ENCODE peak calls at places on chromosomes 6 and 20, in five cellular contexts. I is HL-60, N is HCT116, A is GM23338, J is stomach. Q is an unnamed sample.

GRCh38 chr6:48747040-48747439 is 636.0 kb upstream of the PTCHD4 start:
- DNase-seq in N (no peak), I (no peak), J (no peak), A (no peak), Q (no peak)

GRCh38 chr6:75205776-75206334 is at the start of gene COL12A1:
- DNase-seq in J (peak), I (no peak), N (peak), A (peak), Q (peak)

GRCh38 chr6:4794140-4794707 is 18.0 kb downstream of the CDYL start:
- DNase-seq in J (peak), A (peak), N (no peak), I (no peak), Q (peak)

GRCh38 chr20:3420211-3420707 is 12.8 kb upstream of the DNAAF9 start:
- DNase-seq in J (no peak), N (no peak), A (no peak), I (peak), Q (peak)

GRCh38 chr20:21240394-21240793 is 62.7 kb upstream of the XRN2 start:
- DNase-seq in A (peak), N (no peak), J (no peak), I (no peak), Q (no peak)

GRCh38 chr6:125053809-125054208 is 91.6 kb downstream of the RNF217 start:
- DNase-seq in A (no peak), J (no peak), I (no peak), N (no peak), Q (no peak)

GRCh38 chr6:111478749-111479148 is 4.3 kb downstream of the REV3L start:
- DNase-seq in J (no peak), A (peak), N (peak), I (peak), Q (no peak)

GRCh38 chr20:5161536-5162164 is 34.8 kb downstream of the CDS2 start:
- DNase-seq in J (no peak), I (no peak), A (no peak), N (no peak), Q (no peak)

GRCh38 chr20:57400821-57401564 is 9.8 kb downstream of the RBM38 start:
- DNase-seq in I (no peak), J (no peak), A (no peak), N (no peak), Q (no peak)

GRCh38 chr20:22962567-22963439 is 72.3 kb upstream of the SSTR4 start:
- DNase-seq in J (no peak), I (no peak), A (no peak), N (no peak), Q (no peak)

GRCh38 chr20:7984192-7984591 is 35.4 kb downstream of the TMX4 start:
- DNase-seq in A (peak), I (no peak), N (no peak), J (no peak), Q (no peak)
- TF ChIP-seq CTCF in A (peak), I (no peak), N (no peak), J (no peak), Q (no peak)

GRCh38 chr20:1879934-1880333 is 15.3 kb upstream of the SIRPA start:
- DNase-seq in A (no peak), I (no peak), N (no peak), J (no peak), Q (no peak)

GRCh38 chr20:1880529-1881239 is 14.5 kb upstream of the SIRPA start:
- DNase-seq in A (no peak), N (no peak), J (no peak), I (no peak), Q (no peak)

GRCh38 chr20:1879369-1879768 is 15.8 kb upstream of the SIRPA start:
- DNase-seq in I (no peak), A (no peak), N (no peak), J (no peak), Q (no peak)

GRCh38 chr20:1882026-1882425 is 13.2 kb upstream of the SIRPA start:
- DNase-seq in J (no peak), N (no peak), A (no peak), I (no peak), Q (no peak)

DNA sequence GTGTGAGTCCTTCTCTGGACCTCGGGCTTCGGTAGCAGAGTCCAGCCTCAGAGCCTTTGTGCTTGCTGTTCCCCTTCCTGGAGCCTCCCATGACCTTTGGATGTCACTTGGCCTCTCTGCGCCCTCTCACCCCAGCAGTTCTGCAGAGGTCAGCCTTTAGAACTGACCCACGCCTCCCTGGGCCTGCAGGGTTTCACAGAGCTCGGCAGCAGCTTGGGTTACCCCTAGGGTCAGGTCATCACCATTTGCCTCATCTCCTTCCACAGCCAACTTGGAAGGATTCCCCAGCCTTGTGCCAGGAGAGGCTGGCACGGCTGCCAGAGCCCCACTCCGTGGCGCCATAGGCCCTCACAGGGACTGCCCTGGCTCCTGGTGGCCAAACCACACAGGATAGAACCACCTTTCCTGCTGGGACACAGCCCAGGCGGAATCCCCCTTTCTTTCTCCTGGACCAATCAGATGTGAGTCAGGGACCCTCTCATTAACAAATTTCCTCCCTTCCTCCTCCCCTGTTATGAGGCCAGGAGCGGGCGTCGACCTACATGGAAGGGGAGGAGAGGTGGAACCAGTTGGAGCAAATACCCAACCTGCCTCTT is 13.9 kb upstream of the SIRPA start:
- DNase-seq in I (no peak), N (no peak), J (no peak), A (no peak), Q (no peak)
- TF ChIP-seq POLR2AphosphoS5 in I (no peak), N (no peak), J (no peak), A (no peak), Q (no peak)

GRCh38 chr6:144220031-144220790 is 64.9 kb upstream of the UTRN start:
- DNase-seq in I (no peak), J (no peak), N (no peak), A (no peak), Q (no peak)
- TF ChIP-seq CTCF in I (no peak), J (no peak), N (no peak), A (no peak), Q (no peak)

DNA sequence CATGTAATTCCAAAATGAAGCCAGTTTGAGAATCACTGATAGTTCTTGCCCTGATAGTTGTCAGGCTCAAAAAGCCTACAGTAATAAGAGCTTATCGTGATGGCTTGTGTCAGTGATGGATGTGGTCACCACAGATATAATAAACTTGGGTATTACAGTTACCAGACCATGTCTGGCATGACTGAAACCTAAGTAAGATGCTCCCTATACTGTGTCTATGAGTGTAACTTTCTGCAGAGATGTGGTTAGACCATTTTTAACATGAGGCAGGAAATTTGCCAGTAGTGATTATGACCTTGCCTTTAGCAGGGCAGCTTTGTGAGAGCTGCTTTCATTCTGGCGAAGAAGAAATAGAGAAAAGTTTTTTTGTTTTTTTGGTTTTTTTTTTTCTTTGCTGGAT is 90.2 kb downstream of the ANKS1A start:
- DNase-seq in N (no peak), A (no peak), I (no peak), J (no peak), Q (no peak)
- TF ChIP-seq POLR2AphosphoS5 in N (no peak), A (no peak), I (no peak), J (no peak), Q (no peak)

DNA sequence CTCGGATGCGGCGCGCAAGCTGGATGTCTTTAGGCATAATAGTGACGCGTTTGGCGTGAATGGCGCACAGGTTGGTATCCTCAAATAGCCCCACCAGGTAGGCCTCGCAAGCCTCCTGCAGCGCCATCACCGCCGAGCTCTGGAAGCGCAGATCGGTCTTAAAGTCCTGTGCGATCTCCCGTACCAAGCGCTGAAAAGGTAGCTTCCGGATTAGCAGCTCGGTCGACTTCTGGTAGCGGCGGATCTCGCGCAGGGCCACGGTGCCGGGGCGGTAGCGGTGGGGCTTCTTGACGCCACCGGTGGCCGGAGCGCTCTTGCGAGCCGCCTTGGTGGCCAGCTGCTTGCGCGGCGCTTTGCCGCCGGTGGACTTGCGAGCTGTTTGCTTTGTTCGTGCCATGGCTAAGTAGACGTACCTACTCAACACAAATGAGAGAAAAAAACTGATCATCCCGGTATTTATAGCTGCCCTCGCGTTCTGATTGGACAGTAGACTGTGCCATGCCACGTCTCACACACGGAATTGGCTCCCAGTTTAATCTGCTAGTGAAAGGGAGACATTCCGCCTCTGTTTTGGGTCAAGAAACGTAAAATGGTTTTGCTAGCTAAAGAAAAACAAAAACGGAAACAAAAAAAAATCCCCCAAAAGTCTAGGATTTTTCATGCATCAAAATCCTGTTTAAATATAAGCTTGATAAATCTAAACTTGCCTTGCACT is 40.1 kb downstream of the OR2B2 start:
- DNase-seq in N (no peak), A (peak), J (peak), I (peak), Q (peak)
- TF ChIP-seq CTCF in N (no peak), A (peak), J (no peak), I (no peak), Q (no peak)